ENCODE peak calls at places on chromosome 18, in five cellular contexts. I is HuH-7.5, G is NCI-H1105, O is mucosa of gallbladder, P is fibroblast of gingiva. J is an unnamed sample.

GRCh38 chr18:35029103-35029502 is 12.1 kb upstream of the MAPRE2 start:
- DNase-seq in O (no peak), I (no peak), G (no peak), P (peak; percentile 48), J (peak; percentile 15)

GRCh38 chr18:35389095-35389618 is 12.0 kb upstream of the ZNF396 start:
- DNase-seq in P (peak; percentile 84), G (no peak), O (no peak), I (no peak), J (no peak)

GRCh38 chr18:7084766-7085080 is 32.9 kb downstream of the LAMA1 start:
- DNase-seq in I (no peak), P (peak; percentile 86), G (no peak), O (no peak), J (peak; percentile 28)

GRCh38 chr18:50844554-50844953 is 24.7 kb upstream of the MRO start:
- DNase-seq in P (no peak), I (no peak), O (no peak), G (no peak), J (no peak)

GRCh38 chr18:35376742-35377695 is at the start of gene ZNF396:
- DNase-seq in I (peak; percentile 76), O (peak; percentile 80), G (peak; percentile 68), P (peak; percentile 66), J (no peak)

GRCh38 chr18:79567481-79568147 is 112.0 kb upstream of the CTDP1 start:
- DNase-seq in O (no peak), P (peak; percentile 66), I (no peak), G (peak; percentile 1), J (peak; percentile 85)

GRCh38 chr18:28581503-28582169 is 404.7 kb upstream of the CDH2 start:
- DNase-seq in I (no peak), O (no peak), P (no peak), G (no peak), J (no peak)

GRCh38 chr18:36411745-36412168 is 114.2 kb downstream of the FHOD3 start:
- DNase-seq in P (peak; percentile 14), O (no peak), I (peak; percentile 19), G (peak; percentile 20), J (peak; percentile 65)

GRCh38 chr18:54388203-54389142 is 30.8 kb downstream of the C18orf54 start:
- DNase-seq in I (peak; percentile 13), O (peak; percentile 40), G (no peak), P (peak; percentile 70), J (peak; percentile 96)

GRCh38 chr18:25921677-25922421 is 168.6 kb downstream of the SS18 start:
- DNase-seq in P (peak; percentile 2), I (peak; percentile 10), G (peak; percentile 34), O (no peak), J (peak; percentile 58)

GRCh38 chr18:77495079-77495478 is 245.4 kb downstream of the GALR1 start:
- DNase-seq in I (no peak), G (no peak), O (no peak), P (no peak), J (no peak)

J was measured in HT1080.